ENCODE peak calls at places on chromosomes 5 and 9, in seven cellular contexts. D, N, U, X, F, G and K are unnamed samples.

GRCh38 chr5:150734579-150735384 is 24.0 kb downstream of the DCTN4 start:
- DNase-seq in D (no peak), N (no peak), U (no peak), X (peak; percentile 53), F (peak; percentile 78), G (no peak), K (peak; percentile 49)

GRCh38 chr9:489198-490197 is 274.8 kb downstream of the DOCK8 start:
- DNase-seq in D (no peak), N (no peak), U (no peak), X (no peak), F (no peak), G (peak; percentile 10), K (peak; percentile 50)

GRCh38 chr9:36100532-36100931 is 36.0 kb upstream of the GLIPR2 start:
- DNase-seq in D (peak; percentile 29), N (peak; percentile 18), U (no peak), X (no peak), F (no peak), G (peak; percentile 66), K (no peak)

GRCh38 chr5:128227984-128228383 is 144.4 kb downstream of the SLC12A2 start:
- DNase-seq in D (peak; percentile 97), N (peak; percentile 84), U (no peak), X (no peak), F (no peak), G (peak; percentile 96), K (no peak)

GRCh38 chr5:10987881-10988504 is 227.0 kb upstream of the DAP start:
- DNase-seq in D (peak; percentile 25), N (no peak), U (no peak), X (no peak), F (peak; percentile 90), G (no peak), K (peak; percentile 73)

GRCh38 chr9:94879230-94879629 is 152.7 kb downstream of the AOPEP start:
- DNase-seq in D (no peak), N (no peak), U (no peak), X (no peak), F (no peak), G (no peak), K (no peak)

GRCh38 chr5:61598140-61598539 is 266.1 kb downstream of the ZSWIM6 start:
- DNase-seq in D (no peak), N (no peak), U (no peak), X (no peak), F (no peak), G (no peak), K (no peak)

GRCh38 chr5:112419596-112420110 is 576 bp upstream of the EPB41L4A start:
- DNase-seq in D (peak; percentile 32), N (peak; percentile 10), U (no peak), X (no peak), F (peak; percentile 73), G (no peak), K (peak; percentile 69)

GRCh38 chr5:61625682-61626620 is 293.9 kb downstream of the ZSWIM6 start:
- DNase-seq in D (peak; percentile 50), N (peak; percentile 44), U (no peak), X (no peak), F (peak; percentile 94), G (peak; percentile 18), K (peak; percentile 79)

GRCh38 chr9:115672477-115673316 is 480.9 kb upstream of the PAPPA start:
- DNase-seq in D (peak; percentile 98), N (peak; percentile 86), U (peak; percentile 95), X (no peak), F (no peak), G (peak; percentile 99), K (no peak)

GRCh38 chr5:37696190-37697021 is 143.4 kb downstream of the GDNF start:
- DNase-seq in D (peak; percentile 74), N (peak; percentile 49), U (no peak), X (no peak), F (no peak), G (peak; percentile 61), K (no peak)

GRCh38 chr5:32251864-32252458 is 60.8 kb downstream of the MTMR12 start:
- DNase-seq in D (no peak), N (no peak), U (no peak), X (no peak), F (no peak), G (no peak), K (no peak)

GRCh38 chr5:177496111-177497010 is 1.0 kb downstream of the PDLIM7 start:
- DNase-seq in D (peak; percentile 97), N (peak; percentile 95), U (peak; percentile 67), X (no peak), F (peak; percentile 81), G (peak; percentile 86), K (peak; percentile 51)

DNA sequence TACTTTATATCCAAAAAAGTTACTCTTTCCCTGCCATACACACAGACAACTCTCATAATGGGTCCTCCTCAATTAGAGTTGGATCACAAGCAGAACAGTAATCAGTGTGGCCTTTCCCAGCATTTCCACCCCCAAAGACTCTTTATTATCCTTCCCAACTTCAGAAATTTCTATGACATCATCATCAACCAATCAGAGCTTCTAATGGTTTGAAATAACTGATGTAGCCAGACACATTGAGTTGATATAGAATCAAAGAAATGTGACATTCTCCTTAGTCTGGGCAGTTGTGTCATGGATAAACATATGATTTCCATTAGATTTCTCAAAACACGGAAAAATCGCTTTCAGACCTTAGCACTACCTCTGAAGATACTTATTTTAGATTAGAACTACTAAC is 75.7 kb upstream of the NFIB start:
- DNase-seq in D (no peak), N (no peak), U (no peak), X (no peak), F (no peak), G (no peak), K (no peak)
- H3K4me3 ChIP-seq in D (no peak overlapping the region), N (no peak overlapping the region), U (no peak overlapping the region), X (no peak overlapping the region), F (no peak overlapping the region), G (no peak overlapping the region), K (no peak overlapping the region)

GRCh38 chr9:72839140-72839539 is 113.7 kb downstream of the ALDH1A1 start:
- DNase-seq in D (no peak), N (no peak), U (peak; percentile 24), X (no peak), F (no peak), G (peak; percentile 25), K (no peak)

GRCh38 chr9:72834994-72835393 is 117.9 kb downstream of the ALDH1A1 start:
- DNase-seq in D (no peak), N (no peak), U (no peak), X (no peak), F (no peak), G (no peak), K (no peak)

DNA sequence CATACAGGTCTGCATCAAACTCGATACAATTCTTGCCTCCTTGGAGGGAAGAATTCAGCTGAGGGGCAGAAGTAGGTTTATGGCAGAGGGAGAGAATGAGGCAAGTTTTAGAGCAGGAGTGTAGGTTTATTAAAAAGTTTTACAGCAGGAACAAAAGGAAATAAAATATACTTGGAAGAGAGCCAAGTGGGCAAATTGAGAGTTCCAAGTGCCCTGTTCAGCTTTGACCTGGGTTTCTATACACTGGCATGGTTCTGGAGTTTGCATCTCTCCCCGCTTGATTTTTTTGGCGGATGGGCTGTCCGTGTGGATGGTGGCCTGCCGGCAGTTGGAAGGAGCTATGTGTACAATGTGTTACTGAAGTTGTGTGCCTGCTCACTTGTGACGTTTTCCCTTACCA is 116.1 kb downstream of the ALDH1A1 start:
- DNase-seq in D (no peak), N (no peak), U (no peak), X (no peak), F (no peak), G (no peak), K (no peak)
- H3K4me3 ChIP-seq in D (no peak overlapping the region), N (no peak overlapping the region), U (no peak overlapping the region), X (no peak overlapping the region), F (no peak overlapping the region), G (no peak overlapping the region), K (no peak overlapping the region)

GRCh38 chr9:127755558-127756060 is 20.5 kb upstream of the TOR2A start:
- DNase-seq in D (no peak), N (no peak), U (no peak), X (no peak), F (no peak), G (no peak), K (no peak)

GRCh38 chr9:127753556-127753955 is 18.5 kb upstream of the TOR2A start:
- DNase-seq in D (no peak), N (no peak), U (no peak), X (no peak), F (no peak), G (no peak), K (no peak)

GRCh38 chr9:127753148-127753547 is 18.1 kb upstream of the TOR2A start:
- DNase-seq in D (no peak), N (no peak), U (no peak), X (no peak), F (no peak), G (no peak), K (no peak)

GRCh38 chr9:127754761-127755557 is 19.9 kb upstream of the TOR2A start:
- DNase-seq in D (no peak), N (no peak), U (no peak), X (no peak), F (no peak), G (no peak), K (no peak)

DNA sequence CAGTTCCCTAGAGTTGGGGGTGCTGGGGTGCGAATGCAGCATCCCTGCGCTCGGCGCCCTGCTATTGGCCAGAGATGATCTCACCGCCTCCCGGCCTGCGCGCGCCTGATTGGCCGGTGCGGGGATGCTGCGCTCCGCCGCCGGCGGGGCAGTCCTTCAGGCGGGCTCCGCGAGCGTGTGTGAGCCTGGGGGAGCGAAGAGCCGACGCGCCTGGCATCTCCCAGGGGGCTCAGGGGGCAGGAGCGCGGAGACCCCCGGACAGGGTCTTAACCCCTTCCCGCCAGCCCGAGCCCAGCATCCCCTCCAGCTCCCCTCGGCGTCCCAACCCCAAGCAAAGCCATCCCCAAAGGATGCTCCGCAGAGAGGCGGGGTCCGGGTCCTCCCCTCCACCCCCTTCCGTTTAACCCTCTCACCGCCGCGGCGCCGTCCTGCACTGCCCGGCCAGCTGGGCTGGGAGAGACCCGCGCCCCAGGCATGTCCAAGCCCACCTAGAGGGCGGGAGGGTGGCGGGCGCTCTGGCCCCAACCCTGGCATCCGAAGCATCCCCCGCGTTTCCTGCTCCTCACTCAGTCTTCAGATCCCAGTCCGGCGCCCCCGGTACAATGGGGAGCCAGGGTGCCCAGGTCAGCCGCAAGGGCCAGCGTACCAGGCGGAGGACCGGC is 19.1 kb upstream of the TOR2A start:
- DNase-seq in D (no peak), N (no peak), U (no peak), X (no peak), F (no peak), G (no peak), K (no peak)
- H3K4me3 ChIP-seq in D (no peak overlapping the region), N (no peak overlapping the region), U (no peak overlapping the region), X (no peak overlapping the region), F (no peak overlapping the region), G (no peak overlapping the region), K (no peak overlapping the region)

DNA sequence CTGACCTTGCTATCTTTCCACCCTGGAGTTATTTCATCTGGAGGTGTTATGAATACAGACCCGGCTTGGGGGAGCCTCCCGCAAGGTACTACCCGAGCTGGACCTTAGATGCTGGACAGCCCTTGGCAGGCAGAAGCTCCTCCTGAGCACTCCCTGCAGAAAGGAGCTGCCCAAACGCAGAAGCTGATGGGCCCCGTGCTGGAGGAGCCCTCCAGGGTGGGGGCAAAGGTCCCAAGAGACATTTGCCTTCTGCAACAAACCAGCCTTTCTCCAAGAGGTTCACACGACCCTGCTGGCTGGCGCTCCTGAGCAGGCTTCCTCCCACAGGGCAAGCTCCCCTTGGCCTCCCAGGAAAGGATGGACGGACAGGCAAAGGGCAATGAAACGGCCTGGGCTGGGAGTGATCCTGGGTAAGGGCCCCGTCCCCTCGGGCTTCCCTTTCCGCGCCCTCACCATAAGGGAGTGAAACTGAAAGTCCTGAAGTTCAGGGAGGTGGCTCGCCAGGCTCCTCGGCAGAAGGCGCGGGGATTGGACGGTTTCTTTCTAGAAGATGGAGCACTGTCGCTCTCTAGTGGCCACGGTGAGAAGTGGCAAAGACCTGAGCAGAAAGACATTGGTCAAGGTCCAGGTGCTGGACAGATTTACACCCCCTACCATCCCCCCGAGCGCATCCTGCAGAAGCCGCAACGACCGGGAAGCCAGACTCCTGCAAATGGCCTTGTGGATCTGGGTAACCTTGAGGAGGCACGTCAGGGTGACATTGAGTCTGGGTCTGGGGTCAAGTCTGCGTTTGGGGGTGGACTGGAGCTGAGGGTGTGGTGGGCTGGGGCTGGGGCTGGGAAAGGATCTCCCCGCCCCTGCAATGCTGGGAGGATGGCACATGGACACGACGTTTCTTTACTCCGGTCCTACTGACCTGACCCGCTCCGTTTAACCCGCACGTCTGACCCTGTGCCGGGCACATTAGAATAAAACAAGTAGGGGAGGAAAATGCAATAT is 56.4 kb downstream of the NEURL1B start:
- DNase-seq in D (peak; percentile 78), N (peak; percentile 71), U (no peak), X (peak; percentile 33), F (peak; percentile 96), G (peak; percentile 90), K (peak; percentile 93)
- H3K4me3 ChIP-seq in D (peak overlapping the region; percentile 52), N (peak overlapping the region; percentile 58), U (peak overlapping the region; percentile 68), X (peak overlapping the region; percentile 75), F (peak overlapping the region; percentile 64), G (peak overlapping the region; percentile 78), K (peak overlapping the region; percentile 59)